ENCODE peak calls at places on chromosomes 4 and X, in five cellular contexts. V is neural progenitor cell, K is A549, C is OCI-LY7, Z is hepatocyte. M is an unnamed sample.

GRCh38 chrX:24428518-24428917 is 36.6 kb upstream of the PDK3 start:
- DNase-seq in V (no peak), C (no peak), Z (no peak), K (no peak), M (no peak)

GRCh38 chr4:38424171-38424871 is 239.7 kb upstream of the KLF3 start:
- DNase-seq in Z (peak), V (peak), C (no peak), K (no peak), M (no peak)

GRCh38 chrX:35406386-35406785 is 391.8 kb upstream of the MAGEB16 start:
- DNase-seq in Z (no peak), C (no peak), K (no peak), V (no peak), M (no peak)

GRCh38 chr4:99117876-99118693 is 26.0 kb downstream of the ADH4 start:
- DNase-seq in K (peak), C (peak), V (no peak), Z (peak), M (peak)

GRCh38 chr4:101232074-101232776 is 115.1 kb downstream of the PPP3CA start:
- DNase-seq in V (no peak), Z (peak), K (peak), C (no peak), M (peak)

GRCh38 chr4:22897520-22898108 is 204.9 kb downstream of the GBA3 start:
- DNase-seq in Z (peak), C (peak), V (peak), K (peak), M (peak)

GRCh38 chrX:124467202-124467601 is 120.8 kb downstream of the SH2D1A start:
- DNase-seq in C (no peak), K (no peak), V (no peak), Z (no peak), M (no peak)

GRCh38 chrX:31590581-31591113 is 518.8 kb upstream of the FTHL17 start:
- DNase-seq in C (no peak), Z (no peak), K (no peak), V (no peak), M (no peak)

GRCh38 chr4:21126113-21126512 is 425.9 kb downstream of the PACRGL start:
- DNase-seq in C (no peak), Z (no peak), V (no peak), K (no peak), M (no peak)

GRCh38 chr4:86594559-86595425 is 677 bp downstream of the PTPN13 start:
- DNase-seq in V (peak), C (no peak), K (peak), Z (peak), M (peak)

GRCh38 chr4:106530816-106531215 is 162.2 kb upstream of the GIMD1 start:
- DNase-seq in K (no peak), Z (no peak), V (no peak), C (no peak), M (no peak)

DNA sequence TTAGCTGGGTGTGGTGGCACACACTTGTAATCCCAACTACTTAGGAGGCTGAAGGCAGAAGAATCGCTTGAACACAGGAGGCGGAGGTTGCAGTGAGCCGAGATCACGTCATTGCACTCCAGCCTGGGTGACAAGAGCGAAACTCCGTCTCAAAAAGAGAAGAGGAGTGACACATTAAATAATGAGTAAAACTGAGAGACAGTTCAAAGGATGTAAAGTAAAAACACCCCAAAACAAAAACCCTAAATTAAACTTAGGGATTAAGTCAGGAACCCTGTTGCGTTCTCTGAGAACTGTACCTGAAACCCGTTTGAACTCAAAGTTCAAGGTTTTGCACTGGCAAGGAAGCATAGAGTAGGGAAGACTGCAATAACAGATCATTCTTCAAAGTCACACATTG is 141.7 kb downstream of the BRWD3 start:
- DNase-seq in C (no peak), V (no peak), Z (no peak), K (no peak), M (no peak)
- H3K27ac ChIP-seq in C (no peak), V (no peak), Z (no peak), K (no peak), M (no peak)

GRCh38 chrX:37302569-37302968 is 46.6 kb upstream of the PRRG1 start:
- DNase-seq in C (no peak), K (no peak), V (peak), Z (peak), M (peak)
- TF ChIP-seq CTCF in C (no peak), K (no peak), V (peak), Z (peak), M (peak)

DNA sequence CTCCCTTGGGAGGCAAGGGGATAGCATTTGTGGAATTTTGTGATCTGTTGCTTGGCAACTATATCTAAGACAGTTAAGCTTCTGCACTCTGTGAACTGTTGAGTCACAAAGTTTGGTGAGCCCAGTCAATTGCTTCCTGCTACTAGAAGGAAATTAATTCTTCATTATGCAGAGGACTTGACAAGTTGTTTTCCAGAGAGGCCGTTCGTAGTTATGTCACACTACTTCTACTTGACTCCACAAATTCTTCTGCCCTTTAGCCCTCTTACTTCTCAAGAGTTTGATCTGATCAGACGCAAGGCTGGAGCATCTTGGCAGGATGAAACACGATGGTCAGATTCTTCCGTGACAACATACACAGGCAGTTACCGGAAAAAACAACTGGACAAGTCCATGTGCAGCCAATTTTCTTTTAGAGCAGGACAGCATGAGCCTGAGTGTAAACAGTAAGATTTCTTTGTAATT is at the start of gene C4orf51:
- DNase-seq in V (no peak), Z (peak), C (no peak), K (peak), M (peak)
- H3K4me2 ChIP-seq in V (no peak), Z (peak), C (no peak), K (peak), M (peak)

DNA sequence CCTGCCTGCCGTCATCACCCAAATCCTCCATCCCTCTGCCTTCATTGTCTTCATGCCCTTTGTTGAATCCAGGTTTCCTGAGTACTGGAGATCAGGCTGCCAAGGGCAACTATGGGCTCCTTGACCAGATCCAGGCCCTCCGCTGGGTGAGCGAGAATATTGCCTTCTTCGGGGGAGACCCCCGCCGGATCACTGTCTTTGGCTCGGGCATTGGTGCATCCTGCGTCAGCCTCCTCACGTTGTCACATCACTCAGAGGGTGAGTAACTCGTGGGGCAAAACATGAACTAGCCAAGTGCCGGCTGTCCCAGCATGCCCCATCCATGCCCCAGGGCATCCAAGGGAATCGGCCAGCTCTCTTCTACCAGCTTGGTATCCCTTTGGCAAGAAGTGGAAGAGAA is 19.4 kb downstream of the NLGN3 start:
- DNase-seq in C (no peak), K (no peak), Z (no peak), V (no peak), M (peak)
- H3K27ac ChIP-seq in C (no peak), K (no peak), Z (no peak), V (no peak), M (no peak)

DNA sequence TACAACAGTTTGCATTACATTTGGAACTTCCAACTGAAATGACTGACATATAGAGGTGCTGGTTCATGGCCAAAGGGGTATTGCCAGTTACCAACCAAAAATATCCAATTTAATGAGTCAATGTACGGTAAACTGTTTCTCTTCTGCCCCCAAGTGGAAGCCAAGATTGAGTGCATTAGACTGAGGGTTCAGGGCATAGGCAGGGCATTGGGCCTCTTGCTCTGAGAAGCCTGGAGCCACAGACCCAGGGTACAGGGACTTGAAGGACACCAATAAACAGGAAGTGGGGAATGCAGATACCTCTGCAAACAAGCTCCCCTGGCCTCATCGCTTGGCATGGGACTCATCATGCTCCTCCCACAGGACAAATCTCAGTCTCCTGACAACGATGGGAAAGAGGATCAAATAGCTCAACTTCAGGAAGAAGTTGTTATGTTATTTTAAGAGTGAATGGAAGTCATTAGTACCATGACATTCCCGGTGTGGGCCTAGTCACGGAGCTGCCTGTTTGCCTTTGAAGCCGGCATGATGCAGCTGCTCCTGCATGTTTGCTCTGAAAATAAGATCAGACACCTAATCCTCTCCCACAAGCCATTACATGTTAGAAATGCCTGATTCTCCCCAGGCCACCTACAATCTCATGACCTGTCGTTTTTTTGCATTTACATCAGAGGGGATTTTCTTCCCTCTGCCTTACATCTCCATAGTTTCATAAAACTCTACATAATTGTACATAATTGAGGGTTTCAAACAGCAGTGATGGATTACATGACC is 224.2 kb downstream of the RCHY1 start:
- DNase-seq in Z (peak), K (peak), V (peak), C (peak), M (peak)
- TF ChIP-seq CTCF in Z (peak), K (no peak), V (peak), C (peak), M (peak)

GRCh38 chr4:47463235-47463956 is at the start of gene COMMD8:
- DNase-seq in C (peak), Z (peak), K (peak), V (peak), M (peak)
- H3K4me2 ChIP-seq in C (peak), Z (peak), K (peak), V (peak), M (peak)

DNA sequence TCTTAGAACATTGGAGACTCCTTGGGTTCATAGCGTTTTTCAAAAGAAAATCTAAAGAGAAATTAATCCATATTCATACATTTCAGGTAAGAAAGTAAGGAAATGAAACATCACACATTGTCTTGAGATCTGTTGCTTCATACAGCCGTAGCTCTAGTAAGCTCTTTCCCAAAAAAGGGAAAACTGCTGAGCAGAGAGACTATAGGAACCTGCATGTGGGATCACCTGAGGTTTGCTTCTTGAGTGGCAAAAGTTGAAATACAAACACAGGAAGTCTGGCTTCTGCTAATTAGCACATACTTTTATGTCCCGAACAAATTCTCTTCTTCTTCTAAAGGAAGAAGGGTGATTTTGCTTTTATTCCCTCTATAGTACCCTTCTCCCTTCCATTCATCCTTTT is 57.7 kb downstream of the MRPL1 start:
- DNase-seq in K (no peak), V (no peak), Z (no peak), C (no peak), M (peak)
- H3K27ac ChIP-seq in K (peak), V (no peak), Z (peak), C (no peak), M (peak)

DNA sequence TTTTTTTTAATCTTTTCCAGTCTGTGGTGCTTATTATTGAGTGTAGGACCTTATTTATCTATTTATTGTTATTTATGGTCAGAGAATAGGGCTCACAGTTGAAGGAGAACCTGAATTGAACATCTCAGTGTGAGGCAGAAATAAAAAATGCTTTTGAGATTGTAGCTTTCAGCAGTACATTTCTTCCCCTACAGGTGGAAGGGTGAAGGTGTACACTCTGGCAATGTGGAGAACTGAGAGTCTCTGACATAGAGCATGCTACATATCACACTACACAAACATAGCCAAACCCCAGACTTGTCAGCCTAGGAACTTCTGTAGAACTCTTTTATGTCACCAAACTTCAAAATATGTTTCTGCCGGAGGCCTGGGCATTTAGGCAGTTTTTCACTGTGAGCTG is 140.2 kb downstream of the STIM2 start:
- DNase-seq in Z (no peak), C (peak), V (no peak), K (peak), M (no peak)
- TF ChIP-seq CTCF in Z (no peak), C (peak), V (peak), K (no peak), M (peak)

GRCh38 chr4:76525751-76526150 is 90.7 kb downstream of the SHROOM3 start:
- DNase-seq in V (no peak), C (no peak), K (no peak), Z (no peak), M (no peak)
- H3K4me2 ChIP-seq in V (no peak), C (no peak), K (no peak), Z (peak), M (no peak)